ENCODE peak calls at places on chromosomes 3 and 15, in nine cellular contexts. T, X, U, N, Y, B, G, E and A are unnamed samples. For H3K36me3, the result is how much of the 10 kb centered on the place peaks cover.

GRCh38 chr3:64612082-64612860 is 75.5 kb downstream of the ADAMTS9 start:
- DNase-seq in T (no peak), X (no peak), U (no peak), N (no peak), Y (peak), B (no peak), G (no peak), E (no peak), A (no peak)

GRCh38 chr3:140943781-140944547 is 2.3 kb downstream of the SLC25A36 start:
- DNase-seq in T (no peak), X (no peak), U (no peak), N (no peak), Y (no peak), B (no peak), G (no peak), E (no peak), A (peak)

GRCh38 chr15:40454904-40455391 is 14.2 kb downstream of the BAHD1 start:
- DNase-seq in T (no peak), X (peak), U (no peak), N (peak), Y (peak), B (no peak), G (no peak), E (no peak), A (peak)

GRCh38 chr3:42256135-42256819 is 9.7 kb downstream of the CCK start:
- DNase-seq in T (peak), X (no peak), U (no peak), N (peak), Y (peak), B (peak), G (no peak), E (peak), A (peak)

GRCh38 chr3:167851171-167851570 is 115.7 kb downstream of the SERPINI1 start:
- DNase-seq in T (no peak), X (no peak), U (no peak), N (peak), Y (peak), B (no peak), G (no peak), E (no peak), A (peak)

GRCh38 chr15:67065531-67066005 is at the start of gene SMAD3:
- DNase-seq in T (no peak), X (peak), U (peak), N (peak), Y (peak), B (peak), G (peak), E (peak), A (peak)

GRCh38 chr15:41950505-41950904 is 21.9 kb downstream of the EHD4 start:
- DNase-seq in T (no peak), X (no peak), U (no peak), N (no peak), Y (peak), B (no peak), G (no peak), E (no peak), A (no peak)

GRCh38 chr15:22893081-22893480 is 54.6 kb downstream of the NIPA2 start:
- DNase-seq in T (no peak), X (no peak), U (no peak), N (no peak), Y (no peak), B (no peak), G (no peak), E (no peak), A (no peak)

GRCh38 chr3:110237091-110237615 is 834.5 kb upstream of the NECTIN3 start:
- DNase-seq in T (no peak), X (no peak), U (no peak), N (no peak), Y (no peak), B (no peak), G (no peak), E (no peak), A (no peak)

GRCh38 chr3:71785594-71786472 is 885 bp upstream of the PROK2 start:
- DNase-seq in T (no peak), X (no peak), U (no peak), N (no peak), Y (no peak), B (no peak), G (no peak), E (no peak), A (no peak)

GRCh38 chr15:41148065-41148464 is 32.0 kb upstream of the INO80 start:
- DNase-seq in T (no peak), X (no peak), U (no peak), N (no peak), Y (no peak), B (no peak), G (no peak), E (no peak), A (no peak)

GRCh38 chr3:8663177-8664061 is 18.8 kb upstream of the SSUH2 start:
- DNase-seq in T (no peak), X (peak), U (peak), N (peak), Y (peak), B (peak), G (peak), E (peak), A (peak)

GRCh38 chr3:123773681-123774431 is 110.3 kb downstream of the MYLK start:
- DNase-seq in T (no peak), X (no peak), U (no peak), N (no peak), Y (peak), B (no peak), G (no peak), E (no peak), A (no peak)

GRCh38 chr3:13420051-13420816 is at the start of gene NUP210:
- DNase-seq in T (no peak), X (peak), U (no peak), N (peak), Y (no peak), B (no peak), G (no peak), E (no peak), A (no peak)

GRCh38 chr15:68528891-68529290 is 49.9 kb upstream of the CORO2B start:
- DNase-seq in T (no peak), X (no peak), U (no peak), N (peak), Y (no peak), B (no peak), G (no peak), E (peak), A (peak)

GRCh38 chr3:125115640-125116039 is 59.8 kb upstream of the HEG1 start:
- DNase-seq in T (no peak), X (no peak), U (no peak), N (no peak), Y (peak), B (no peak), G (no peak), E (no peak), A (no peak)

GRCh38 chr3:62084558-62084957 is 288.8 kb downstream of the FEZF2 start:
- DNase-seq in T (peak), X (no peak), U (no peak), N (no peak), Y (peak), B (peak), G (no peak), E (peak), A (peak)

GRCh38 chr3:16818945-16819344 is 65.8 kb upstream of the PLCL2 start:
- DNase-seq in T (no peak), X (no peak), U (no peak), N (no peak), Y (no peak), B (no peak), G (no peak), E (no peak), A (no peak)

GRCh38 chr15:73560501-73561117 is 72.6 kb downstream of the NPTN start:
- DNase-seq in T (no peak), X (no peak), U (no peak), N (peak), Y (peak), B (peak), G (peak), E (peak), A (peak)

GRCh38 chr15:98442379-98442833 is 205.9 kb upstream of the IGF1R start:
- DNase-seq in T (peak), X (no peak), U (peak), N (peak), Y (peak), B (peak), G (peak), E (peak), A (peak)

GRCh38 chr3:98612587-98612986 is 19.2 kb upstream of the CPOX start:
- DNase-seq in T (no peak), X (no peak), U (no peak), N (peak), Y (no peak), B (no peak), G (no peak), E (no peak), A (no peak)

GRCh38 chr15:30042556-30042955 is 40.2 kb upstream of the GOLGA8J start:
- DNase-seq in T (no peak), X (no peak), U (no peak), N (no peak), Y (peak), B (no peak), G (no peak), E (no peak), A (no peak)

GRCh38 chr15:30038667-30039523 is 43.9 kb upstream of the GOLGA8J start:
- DNase-seq in T (no peak), X (no peak), U (no peak), N (peak), Y (no peak), B (no peak), G (no peak), E (no peak), A (no peak)

GRCh38 chr15:30044377-30044776 is 38.4 kb upstream of the GOLGA8J start:
- DNase-seq in T (no peak), X (no peak), U (no peak), N (no peak), Y (no peak), B (no peak), G (no peak), E (no peak), A (no peak)

GRCh38 chr15:30043211-30043655 is 39.5 kb upstream of the GOLGA8J start:
- DNase-seq in T (no peak), X (no peak), U (no peak), N (peak), Y (peak), B (no peak), G (no peak), E (peak), A (peak)

GRCh38 chr15:30041868-30042267 is 40.9 kb upstream of the GOLGA8J start:
- DNase-seq in T (no peak), X (no peak), U (no peak), N (no peak), Y (no peak), B (no peak), G (no peak), E (no peak), A (no peak)
- H3K4me3 ChIP-seq in T (no peak), X (no peak), U (no peak), N (no peak), Y (no peak), B (no peak), G (no peak), E (no peak), A (no peak)

DNA sequence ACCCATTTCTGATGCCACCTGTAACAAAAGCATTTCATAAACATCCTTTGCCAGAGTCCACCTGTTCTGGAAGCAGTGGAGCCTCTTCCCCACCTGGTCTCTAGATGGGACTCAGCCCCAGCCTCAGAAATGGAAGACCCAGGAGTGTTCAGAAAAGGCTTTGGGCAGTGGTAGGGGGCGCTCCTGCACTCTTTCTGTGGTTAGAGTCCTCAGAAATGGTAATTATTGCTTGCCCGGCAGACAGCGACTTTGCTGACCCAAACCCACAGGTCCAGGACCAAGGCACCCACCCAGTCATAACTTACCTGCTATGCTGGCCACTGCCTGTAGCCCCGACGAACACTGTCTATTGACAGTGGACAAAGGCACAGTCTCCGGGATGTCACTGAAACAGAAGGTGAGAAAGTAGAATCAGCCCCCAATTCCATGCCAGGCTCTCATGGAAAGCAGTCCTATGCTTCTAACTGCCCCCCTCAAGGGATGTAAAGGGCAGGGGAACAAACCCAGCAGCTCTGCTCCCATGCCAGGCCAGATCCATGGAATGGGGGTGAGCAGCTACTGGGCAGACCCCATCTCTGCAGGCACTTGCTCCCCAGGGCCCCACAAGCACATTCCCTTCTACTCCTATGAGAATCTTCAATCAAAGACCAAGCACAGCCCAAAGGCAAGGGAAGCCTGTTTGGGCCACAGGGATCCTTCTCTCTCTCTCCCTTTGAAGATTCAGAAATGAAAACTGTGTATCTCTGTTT is 5.1 kb downstream of the ACAA1 start:
- DNase-seq in T (no peak), X (no peak), U (no peak), N (no peak), Y (peak), B (no peak), G (no peak), E (peak), A (no peak)
- TF ChIP-seq CTCF in T (peak), X (peak), U (no peak), N (peak), Y (peak), B (peak), G (no peak), E (peak), A (peak)

GRCh38 chr3:37324752-37325407 is 150.5 kb upstream of the LRRFIP2 start:
- DNase-seq in T (no peak), X (no peak), U (no peak), N (no peak), Y (peak), B (no peak), G (no peak), E (peak), A (no peak)

GRCh38 chr3:37319784-37320183 is 145.4 kb upstream of the LRRFIP2 start:
- DNase-seq in T (no peak), X (no peak), U (no peak), N (no peak), Y (no peak), B (no peak), G (no peak), E (no peak), A (no peak)

GRCh38 chr3:37321863-37322262 is 147.5 kb upstream of the LRRFIP2 start:
- DNase-seq in T (no peak), X (no peak), U (no peak), N (no peak), Y (no peak), B (no peak), G (no peak), E (no peak), A (no peak)

GRCh38 chr3:37321260-37321852 is 147.0 kb upstream of the LRRFIP2 start:
- DNase-seq in T (no peak), X (no peak), U (no peak), N (no peak), Y (no peak), B (no peak), G (no peak), E (peak), A (no peak)

GRCh38 chr3:37320276-37320675 is 145.9 kb upstream of the LRRFIP2 start:
- DNase-seq in T (no peak), X (no peak), U (no peak), N (no peak), Y (no peak), B (no peak), G (no peak), E (no peak), A (no peak)
- H3K36me3 ChIP-seq in T (under half), X (under half), U (under half), N (half or more), Y (under half), B (under half), G (under half), E (under half), A (under half)

GRCh38 chr15:82093774-82094211 is 48.0 kb upstream of the MEX3B start:
- DNase-seq in T (peak), X (no peak), U (no peak), N (peak), Y (peak), B (no peak), G (no peak), E (peak), A (peak)
- H3K4me3 ChIP-seq in T (no peak), X (no peak), U (no peak), N (no peak), Y (no peak), B (no peak), G (no peak), E (no peak), A (no peak)

DNA sequence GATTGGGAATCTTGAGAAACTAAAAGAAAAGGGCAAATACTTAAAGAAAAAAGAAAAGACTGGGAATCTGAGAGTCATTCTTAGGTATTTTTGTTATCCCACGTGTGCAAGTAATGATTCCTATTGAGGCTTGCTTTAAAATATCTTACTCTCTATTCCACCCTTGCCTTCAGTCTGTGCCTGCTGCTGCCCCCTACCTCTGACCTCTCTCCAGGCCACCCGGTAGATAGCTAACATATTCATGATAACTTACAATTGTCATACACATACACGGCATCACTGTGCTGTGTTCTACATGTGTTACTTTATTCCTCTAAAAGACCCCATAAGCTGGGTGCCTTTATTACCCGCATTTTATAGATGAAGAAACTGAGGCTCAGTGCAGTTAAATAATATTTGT is 27.8 kb upstream of the ATP13A3 start:
- DNase-seq in T (no peak), X (no peak), U (no peak), N (no peak), Y (no peak), B (no peak), G (no peak), E (no peak), A (no peak)
- TF ChIP-seq CTCF in T (no peak), X (no peak), U (no peak), N (peak), Y (no peak), B (peak), G (no peak), E (no peak), A (no peak)

GRCh38 chr3:67977762-67978161 is 323.4 kb upstream of the SUCLG2 start:
- DNase-seq in T (no peak), X (no peak), U (no peak), N (no peak), Y (no peak), B (no peak), G (no peak), E (no peak), A (no peak)

GRCh38 chr3:67979342-67979741 is 324.9 kb upstream of the SUCLG2 start:
- DNase-seq in T (no peak), X (no peak), U (no peak), N (no peak), Y (no peak), B (no peak), G (no peak), E (no peak), A (no peak)

GRCh38 chr3:67986703-67987102 is 332.3 kb upstream of the SUCLG2 start:
- DNase-seq in T (no peak), X (no peak), U (no peak), N (no peak), Y (no peak), B (no peak), G (no peak), E (no peak), A (no peak)

GRCh38 chr3:67976683-67977082 is 322.3 kb upstream of the SUCLG2 start:
- DNase-seq in T (no peak), X (no peak), U (no peak), N (no peak), Y (no peak), B (no peak), G (no peak), E (no peak), A (no peak)

DNA sequence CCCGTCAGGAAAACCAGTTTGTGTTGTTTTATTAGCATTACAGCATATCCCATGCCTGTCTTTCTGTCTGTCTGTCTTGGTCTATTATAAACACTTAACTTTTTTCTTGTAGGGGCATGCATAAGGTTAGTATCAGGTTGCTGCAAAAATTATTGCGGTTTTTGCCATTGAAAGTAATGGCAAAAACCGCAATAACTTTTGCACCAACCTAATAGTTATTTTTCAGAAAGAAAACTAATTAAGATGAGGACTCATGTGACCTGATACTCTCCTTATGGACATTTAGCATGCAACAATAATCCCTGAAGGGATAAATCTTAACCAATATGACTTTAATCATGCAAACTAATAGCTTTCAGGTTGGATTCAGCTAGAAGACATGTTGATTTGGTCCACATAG is 326.7 kb upstream of the SUCLG2 start:
- DNase-seq in T (no peak), X (no peak), U (no peak), N (no peak), Y (no peak), B (no peak), G (no peak), E (no peak), A (no peak)
- H3K36me3 ChIP-seq in T (under half), X (under half), U (under half), N (under half), Y (under half), B (under half), G (under half), E (under half), A (under half)

GRCh38 chr3:77456881-77457280 is 417.0 kb downstream of the ROBO2 start:
- DNase-seq in T (no peak), X (no peak), U (no peak), N (no peak), Y (no peak), B (no peak), G (no peak), E (no peak), A (no peak)
- H3K4me3 ChIP-seq in T (no peak), X (no peak), U (no peak), N (no peak), Y (no peak), B (no peak), G (no peak), E (no peak), A (no peak)

GRCh38 chr3:128498901-128499530 is 6.0 kb upstream of the GATA2 start:
- DNase-seq in T (no peak), X (no peak), U (no peak), N (no peak), Y (no peak), B (no peak), G (no peak), E (no peak), A (no peak)

GRCh38 chr3:128496019-128496601 is 3.1 kb upstream of the GATA2 start:
- DNase-seq in T (no peak), X (no peak), U (no peak), N (no peak), Y (no peak), B (no peak), G (no peak), E (no peak), A (no peak)

GRCh38 chr3:128496602-128497304 is 3.8 kb upstream of the GATA2 start:
- DNase-seq in T (no peak), X (no peak), U (no peak), N (no peak), Y (no peak), B (no peak), G (no peak), E (peak), A (no peak)

GRCh38 chr3:128498127-128498626 is 5.2 kb upstream of the GATA2 start:
- DNase-seq in T (no peak), X (no peak), U (no peak), N (no peak), Y (no peak), B (no peak), G (no peak), E (peak), A (no peak)

GRCh38 chr3:128497305-128498126 is 4.5 kb upstream of the GATA2 start:
- DNase-seq in T (no peak), X (peak), U (no peak), N (peak), Y (no peak), B (no peak), G (peak), E (peak), A (no peak)
- TF ChIP-seq CTCF in T (peak), X (peak), U (no peak), N (peak), Y (peak), B (peak), G (peak), E (peak), A (peak)

DNA sequence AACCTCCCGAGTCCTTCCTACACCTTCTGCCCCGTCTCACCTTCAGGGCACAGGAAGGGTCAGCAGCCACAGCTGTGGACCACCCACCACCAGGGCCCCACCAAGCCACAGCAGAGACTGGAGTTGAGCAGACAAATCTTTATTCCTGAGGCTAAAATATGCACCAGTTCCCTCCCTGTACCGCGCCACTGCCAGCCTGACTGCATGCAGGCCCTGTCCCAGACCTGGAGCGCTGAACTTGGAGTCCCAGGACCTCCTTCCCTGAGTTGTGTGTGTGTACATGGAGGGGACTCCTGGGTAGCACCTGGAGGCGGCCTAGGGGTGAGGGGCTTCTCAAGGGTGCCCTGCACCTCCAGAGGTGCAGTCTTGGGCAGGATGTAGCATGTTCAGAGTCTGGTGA is 4.0 kb upstream of the TMEM89 start:
- DNase-seq in T (no peak), X (no peak), U (no peak), N (no peak), Y (no peak), B (no peak), G (no peak), E (no peak), A (no peak)
- H3K36me3 ChIP-seq in T (under half), X (under half), U (under half), N (under half), Y (half or more), B (under half), G (under half), E (under half), A (under half)